ENCODE peak calls at places on chromosomes 7 and 10, in eight cellular contexts. K is RWPE1; Z is effector CD4-positive, alpha-beta T cell; U is CD4-positive, CD25-positive, alpha-beta regulatory T cell; G is substantia nigra; I is B cell; V is HEK293T; L is LoVo. Q is an unnamed sample.

GRCh38 chr10:24552346-24553016 is 171.2 kb downstream of the ARHGAP21 start:
- DNase-seq in K (peak), Z (no peak), U (no peak), G (no peak), I (peak), V (peak), L (peak), Q (peak)

GRCh38 chr10:30092151-30092790 is 32.9 kb upstream of the JCAD start:
- DNase-seq in K (no peak), Z (no peak), U (no peak), G (no peak), I (no peak), V (no peak), L (no peak), Q (no peak)

GRCh38 chr10:8803992-8804391 is 749.5 kb downstream of the GATA3 start:
- DNase-seq in K (no peak), Z (no peak), U (no peak), G (no peak), I (no peak), V (no peak), L (no peak), Q (no peak)

GRCh38 chr7:143849785-143850479 is 52.0 kb downstream of the TCAF1 start:
- DNase-seq in K (no peak), Z (no peak), U (no peak), G (no peak), I (no peak), V (no peak), L (no peak), Q (no peak)

GRCh38 chr7:158529181-158530096 is 58.2 kb downstream of the PTPRN2 start:
- DNase-seq in K (peak), Z (no peak), U (no peak), G (no peak), I (no peak), V (no peak), L (no peak), Q (no peak)

GRCh38 chr10:84948644-84949043 is 620.3 kb downstream of the CCSER2 start:
- DNase-seq in K (no peak), Z (no peak), U (no peak), G (no peak), I (no peak), V (no peak), L (no peak), Q (no peak)

GRCh38 chr7:127594490-127594889 is 954 bp downstream of the FSCN3 start:
- DNase-seq in K (no peak), Z (no peak), U (no peak), G (no peak), I (no peak), V (no peak), L (no peak), Q (no peak)

GRCh38 chr10:99427566-99428150 is 2.8 kb downstream of the GOT1 start:
- DNase-seq in K (no peak), Z (no peak), U (no peak), G (no peak), I (no peak), V (no peak), L (no peak), Q (no peak)

GRCh38 chr10:29946953-29947700 is 112.3 kb downstream of the JCAD start:
- DNase-seq in K (peak), Z (no peak), U (no peak), G (no peak), I (no peak), V (no peak), L (no peak), Q (no peak)

GRCh38 chr7:70710011-70710480 is 421.9 kb upstream of the GALNT17 start:
- DNase-seq in K (peak), Z (no peak), U (no peak), G (no peak), I (no peak), V (no peak), L (peak), Q (no peak)

GRCh38 chr7:88001744-88002530 is 67.9 kb downstream of the ADAM22 start:
- DNase-seq in K (no peak), Z (no peak), U (no peak), G (no peak), I (no peak), V (no peak), L (no peak), Q (no peak)

GRCh38 chr10:14408139-14408538 is 77.4 kb upstream of the FRMD4A start:
- DNase-seq in K (no peak), Z (no peak), U (no peak), G (no peak), I (no peak), V (no peak), L (no peak), Q (no peak)

Q was measured in stimulated activated naive CD8-positive, alpha-beta T cell treated with anti-CD3 and anti-CD28 coated beads, Interleukin-15, amount 100 ng/mL, for 72 hours.